ENCODE peak calls at places on chromosomes 7 and 10, in four cellular contexts. Q is upper lobe of right lung, Z is body of pancreas, T is HFFc6. S is an unnamed sample.

GRCh38 chr7:127530148-127530547 is 55.2 kb downstream of the GCC1 start:
- DNase-seq in Q (no peak), Z (no peak), T (peak; percentile 29), S (no peak)

GRCh38 chr7:44665531-44666213 is 59.2 kb downstream of the OGDH start:
- DNase-seq in Q (no peak), Z (no peak), T (peak; percentile 53), S (no peak)

GRCh38 chr10:22655312-22655973 is 58.9 kb downstream of the PIP4K2A start:
- DNase-seq in Q (no peak), Z (no peak), T (peak; percentile 80), S (no peak)

GRCh38 chr7:75980126-75980864 is 14.1 kb downstream of the TMEM120A start:
- DNase-seq in Q (peak; percentile 64), Z (no peak), T (no peak), S (no peak)

GRCh38 chr10:106559442-106559841 is 605.1 kb downstream of the SORCS1 start:
- DNase-seq in Q (no peak), Z (no peak), T (peak; percentile 54), S (no peak)

GRCh38 chr7:5704534-5704922 is 76.9 kb downstream of the RNF216 start:
- DNase-seq in Q (peak; percentile 70), Z (peak; percentile 85), T (peak; percentile 74), S (peak; percentile 68)

GRCh38 chr7:39709768-39710291 is 86.5 kb downstream of the RALA start:
- DNase-seq in Q (no peak), Z (no peak), T (peak; percentile 47), S (no peak)

GRCh38 chr7:64874562-64875250 is 28.4 kb upstream of the ZNF273 start:
- DNase-seq in Q (no peak), Z (no peak), T (no peak), S (no peak)

GRCh38 chr7:43199761-43200160 is 87.3 kb downstream of the HECW1 start:
- DNase-seq in Q (no peak), Z (no peak), T (peak; percentile 42), S (no peak)

GRCh38 chr10:16984242-16984641 is 145.4 kb downstream of the CUBN start:
- DNase-seq in Q (no peak), Z (no peak), T (no peak), S (no peak)

GRCh38 chr10:33032354-33033254 is 74.6 kb upstream of the ITGB1 start:
- DNase-seq in Q (no peak), Z (no peak), T (peak; percentile 83), S (no peak)

GRCh38 chr10:60646966-60647796 is 131.1 kb upstream of the CDK1 start:
- DNase-seq in Q (no peak), Z (peak; percentile 40), T (peak; percentile 39), S (no peak)

GRCh38 chr7:99380032-99380822 is 5.7 kb downstream of the ARPC1B start:
- DNase-seq in Q (no peak), Z (no peak), T (peak; percentile 27), S (no peak)

GRCh38 chr7:55109384-55110167 is 90.8 kb downstream of the EGFR start:
- DNase-seq in Q (no peak), Z (no peak), T (peak; percentile 42), S (no peak)

GRCh38 chr7:35316549-35316948 is 62.6 kb upstream of the TBX20 start:
- DNase-seq in Q (no peak), Z (no peak), T (no peak), S (no peak)

DNA sequence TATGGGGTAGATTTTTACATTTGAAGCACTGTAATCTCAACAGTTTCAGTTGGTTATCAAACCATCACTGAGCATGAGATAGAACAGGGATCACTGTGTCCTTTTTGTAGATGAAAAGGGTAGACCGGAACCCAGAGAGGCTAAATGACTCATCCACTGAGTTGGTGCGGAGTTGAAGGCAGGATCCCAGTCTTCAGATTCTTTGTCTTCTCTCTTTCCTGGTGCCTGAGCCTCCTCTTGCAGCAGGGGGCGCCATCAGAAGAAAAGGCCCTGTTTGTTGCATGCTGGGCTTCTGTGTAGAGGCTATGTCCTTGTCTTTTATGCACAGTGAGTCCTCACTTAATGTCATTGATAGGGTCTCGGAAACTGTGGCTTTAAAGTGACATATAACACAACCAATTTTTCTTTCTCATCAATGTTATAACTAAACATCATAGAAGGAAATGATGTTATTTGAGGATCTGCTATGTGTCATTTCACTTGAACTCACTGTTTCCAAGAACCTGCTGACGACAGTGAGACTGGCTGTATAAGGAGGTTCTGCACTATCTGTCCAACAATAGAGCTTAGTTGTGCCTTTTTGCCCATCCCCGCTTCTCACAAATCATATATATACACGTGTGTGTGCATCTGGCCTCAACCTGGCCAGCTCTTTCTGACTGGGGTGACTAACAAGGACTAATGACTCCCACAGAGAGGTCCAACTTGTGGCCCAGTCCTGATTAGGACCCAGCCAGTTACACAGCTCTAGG is 14.3 kb downstream of the ZNF282 start:
- DNase-seq in Q (no peak), Z (no peak), T (peak; percentile 80), S (no peak)
- TF ChIP-seq CTCF in Q (peak; percentile 49), Z (no peak), T (peak; percentile 89), S (peak; percentile 47)

GRCh38 chr7:72445075-72445474 is 32.9 kb upstream of the CALN1 start:
- DNase-seq in Q (no peak), Z (no peak), T (no peak), S (no peak)

GRCh38 chr7:72446131-72446530 is 34.0 kb upstream of the CALN1 start:
- DNase-seq in Q (no peak), Z (no peak), T (no peak), S (no peak)

GRCh38 chr7:72445580-72445979 is 33.4 kb upstream of the CALN1 start:
- DNase-seq in Q (no peak), Z (no peak), T (no peak), S (no peak)

GRCh38 chr7:72447465-72448204 is 35.5 kb upstream of the CALN1 start:
- DNase-seq in Q (no peak), Z (no peak), T (no peak), S (no peak)

GRCh38 chr7:72446566-72447462 is 34.7 kb upstream of the CALN1 start:
- DNase-seq in Q (no peak), Z (no peak), T (no peak), S (no peak)
- TF ChIP-seq CTCF in Q (no peak), Z (no peak), T (no peak), S (no peak)

GRCh38 chr10:133003195-133003594 is 60.8 kb upstream of the CFAP46 start:
- DNase-seq in Q (no peak), Z (no peak), T (no peak), S (no peak)

GRCh38 chr10:133000648-133001047 is 58.3 kb upstream of the CFAP46 start:
- DNase-seq in Q (no peak), Z (no peak), T (no peak), S (no peak)

GRCh38 chr10:133001114-133001513 is 58.7 kb upstream of the CFAP46 start:
- DNase-seq in Q (no peak), Z (no peak), T (no peak), S (no peak)

GRCh38 chr10:133004478-133004877 is 62.1 kb upstream of the CFAP46 start:
- DNase-seq in Q (no peak), Z (no peak), T (no peak), S (no peak)

DNA sequence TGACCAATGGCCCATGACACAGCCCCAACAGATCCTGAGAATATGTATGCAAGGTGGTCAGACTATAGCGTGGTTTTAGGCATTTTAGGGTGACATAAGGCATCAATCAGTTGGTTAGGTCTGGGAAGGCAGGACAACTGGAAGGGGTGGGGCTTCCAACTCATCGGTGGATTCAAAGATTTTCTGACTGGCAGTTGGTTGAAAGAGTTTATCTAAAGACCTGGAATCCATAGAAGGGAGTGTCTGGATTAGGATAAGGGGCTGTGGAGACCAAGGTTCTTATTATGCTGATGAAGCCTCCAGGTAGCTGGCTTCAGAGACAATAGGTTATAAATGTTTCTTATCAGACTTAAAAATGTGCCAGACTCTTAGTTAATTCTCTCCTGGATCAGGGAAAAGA is 60.3 kb upstream of the CFAP46 start:
- DNase-seq in Q (no peak), Z (no peak), T (no peak), S (no peak)
- TF ChIP-seq CTCF in Q (no peak), Z (no peak), T (no peak), S (no peak)

DNA sequence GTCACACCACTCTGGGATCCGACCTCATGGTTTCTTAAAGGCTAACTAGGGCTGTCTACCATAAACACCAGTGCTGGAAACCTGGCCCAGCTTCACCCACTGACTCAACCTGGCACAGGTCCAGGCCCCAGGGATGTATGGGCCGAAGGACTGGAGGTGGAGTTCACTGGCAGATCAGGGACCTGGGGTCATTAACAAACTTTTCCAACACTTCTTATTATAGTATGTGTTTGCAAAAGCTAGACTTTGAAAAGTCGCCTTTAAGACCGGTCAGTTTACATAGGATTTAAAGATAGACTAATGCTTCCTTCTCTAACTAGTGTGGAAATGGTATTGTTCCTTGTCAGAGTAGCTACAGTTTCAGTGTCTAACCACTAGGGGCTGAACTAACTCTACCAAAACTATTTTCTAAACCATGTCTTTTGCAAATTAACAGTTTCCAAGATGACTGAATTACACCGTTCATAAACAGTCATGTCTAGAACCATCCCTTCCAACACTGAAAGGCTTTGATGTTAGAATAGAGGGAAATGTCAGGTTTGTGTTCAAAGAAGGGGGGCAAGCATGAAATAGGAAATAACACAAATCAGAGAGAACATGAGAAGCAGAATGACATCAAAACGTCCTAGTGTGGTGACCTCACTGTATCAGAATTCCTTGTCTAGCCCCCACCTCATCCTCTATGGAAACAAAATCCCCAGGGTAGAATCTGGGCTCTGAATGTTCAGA is 29.7 kb downstream of the STN1 start:
- DNase-seq in Q (peak; percentile 72), Z (peak; percentile 85), T (peak; percentile 76), S (peak; percentile 48)
- TF ChIP-seq CTCF in Q (peak; percentile 81), Z (peak; percentile 74), T (peak; percentile 97), S (peak; percentile 91)

GRCh38 chr7:132773527-132773956 is 197.3 kb upstream of the PLXNA4 start:
- DNase-seq in Q (no peak), Z (no peak), T (peak; percentile 55), S (no peak)

GRCh38 chr7:132770055-132770454 is 193.8 kb upstream of the PLXNA4 start:
- DNase-seq in Q (no peak), Z (no peak), T (no peak), S (no peak)

GRCh38 chr7:132768099-132768498 is 191.8 kb upstream of the PLXNA4 start:
- DNase-seq in Q (no peak), Z (no peak), T (no peak), S (no peak)

GRCh38 chr7:132769280-132769679 is 193.0 kb upstream of the PLXNA4 start:
- DNase-seq in Q (no peak), Z (no peak), T (no peak), S (no peak)

DNA sequence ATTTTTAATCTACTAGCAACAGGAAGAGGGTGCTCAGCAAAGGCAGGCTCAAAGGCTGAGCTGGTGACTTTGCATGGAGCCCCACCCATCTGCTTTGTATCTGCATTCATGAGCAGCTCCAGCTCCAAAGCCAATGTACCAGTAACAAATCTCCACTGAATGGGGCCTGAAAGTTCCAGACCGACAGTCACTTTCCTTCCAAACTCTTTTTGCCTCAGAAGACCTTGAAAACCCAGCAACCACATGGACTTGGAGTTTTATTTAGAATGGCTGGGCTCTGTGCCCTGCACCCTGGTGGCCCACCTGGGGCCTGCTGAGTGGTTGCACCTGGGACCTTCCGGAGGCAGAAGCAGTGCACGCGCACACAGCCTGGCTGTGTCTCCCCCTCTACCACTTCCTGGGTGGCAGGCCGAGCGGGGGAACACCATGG is 195.0 kb upstream of the PLXNA4 start:
- DNase-seq in Q (no peak), Z (no peak), T (no peak), S (no peak)
- TF ChIP-seq CTCF in Q (no peak), Z (no peak), T (no peak), S (no peak)

S was measured in mesothelial cell of epicardium.